ENCODE peak calls at places on chromosomes 3 and 15, in five cellular contexts. O, E, I, M and D are unnamed samples.
A peak's percentile ranks its signal among the peaks of the same experiment; 100 is the strongest.

GRCh38 chr15:55267401-55268053 is 22.1 kb downstream of the RAB27A start:
- DNase-seq in O (peak; percentile 79), E (no peak), I (no peak), M (peak; percentile 43), D (no peak)

GRCh38 chr15:26967719-26968269 is 3.2 kb upstream of the GABRG3 start:
- DNase-seq in O (no peak), E (no peak), I (no peak), M (no peak), D (no peak)

GRCh38 chr15:40235201-40235890 is 3.5 kb upstream of the PAK6 start:
- DNase-seq in O (no peak), E (no peak), I (peak; percentile 63), M (no peak), D (no peak)

GRCh38 chr3:124512881-124513609 is 217.2 kb upstream of the UMPS start:
- DNase-seq in O (no peak), E (no peak), I (no peak), M (no peak), D (peak; percentile 8)

GRCh38 chr3:193211173-193211572 is 29.8 kb upstream of the PLAAT1 start:
- DNase-seq in O (no peak), E (no peak), I (no peak), M (no peak), D (no peak)

GRCh38 chr3:121490161-121490560 is 55.6 kb downstream of the POLQ start:
- DNase-seq in O (no peak), E (no peak), I (no peak), M (no peak), D (no peak)

GRCh38 chr15:70609919-70610318 is 153.4 kb downstream of the UACA start:
- DNase-seq in O (no peak), E (no peak), I (no peak), M (no peak), D (no peak)

GRCh38 chr3:16801698-16802097 is 83.1 kb upstream of the PLCL2 start:
- DNase-seq in O (no peak), E (no peak), I (no peak), M (peak; percentile 84), D (no peak)

GRCh38 chr15:31091531-31091930 is 10.0 kb downstream of the TRPM1 start:
- DNase-seq in O (no peak), E (no peak), I (no peak), M (peak; percentile 59), D (no peak)

GRCh38 chr3:32495085-32495484 is 7.6 kb downstream of the CMTM6 start:
- DNase-seq in O (no peak), E (no peak), I (no peak), M (no peak), D (no peak)

GRCh38 chr15:23440596-23440995 is 6.4 kb downstream of the GOLGA6L2 start:
- DNase-seq in O (no peak), E (no peak), I (no peak), M (no peak), D (no peak)

GRCh38 chr3:30672959-30673358 is 66.6 kb downstream of the TGFBR2 start:
- DNase-seq in O (no peak), E (no peak), I (no peak), M (peak; percentile 56), D (no peak)

GRCh38 chr15:72136170-72137051 is 18.2 kb downstream of the SENP8 start:
- DNase-seq in O (no peak), E (no peak), I (no peak), M (no peak), D (no peak)

GRCh38 chr15:75533945-75534344 is 45.2 kb downstream of the PTPN9 start:
- DNase-seq in O (no peak), E (no peak), I (no peak), M (no peak), D (no peak)

GRCh38 chr15:75530169-75530568 is 48.9 kb downstream of the PTPN9 start:
- DNase-seq in O (no peak), E (no peak), I (no peak), M (no peak), D (no peak)

GRCh38 chr15:75531041-75531450 is 48.1 kb downstream of the PTPN9 start:
- DNase-seq in O (no peak), E (no peak), I (no peak), M (peak; percentile 85), D (no peak)

GRCh38 chr15:75538376-75538775 is 40.7 kb downstream of the PTPN9 start:
- DNase-seq in O (no peak), E (no peak), I (no peak), M (no peak), D (no peak)

DNA sequence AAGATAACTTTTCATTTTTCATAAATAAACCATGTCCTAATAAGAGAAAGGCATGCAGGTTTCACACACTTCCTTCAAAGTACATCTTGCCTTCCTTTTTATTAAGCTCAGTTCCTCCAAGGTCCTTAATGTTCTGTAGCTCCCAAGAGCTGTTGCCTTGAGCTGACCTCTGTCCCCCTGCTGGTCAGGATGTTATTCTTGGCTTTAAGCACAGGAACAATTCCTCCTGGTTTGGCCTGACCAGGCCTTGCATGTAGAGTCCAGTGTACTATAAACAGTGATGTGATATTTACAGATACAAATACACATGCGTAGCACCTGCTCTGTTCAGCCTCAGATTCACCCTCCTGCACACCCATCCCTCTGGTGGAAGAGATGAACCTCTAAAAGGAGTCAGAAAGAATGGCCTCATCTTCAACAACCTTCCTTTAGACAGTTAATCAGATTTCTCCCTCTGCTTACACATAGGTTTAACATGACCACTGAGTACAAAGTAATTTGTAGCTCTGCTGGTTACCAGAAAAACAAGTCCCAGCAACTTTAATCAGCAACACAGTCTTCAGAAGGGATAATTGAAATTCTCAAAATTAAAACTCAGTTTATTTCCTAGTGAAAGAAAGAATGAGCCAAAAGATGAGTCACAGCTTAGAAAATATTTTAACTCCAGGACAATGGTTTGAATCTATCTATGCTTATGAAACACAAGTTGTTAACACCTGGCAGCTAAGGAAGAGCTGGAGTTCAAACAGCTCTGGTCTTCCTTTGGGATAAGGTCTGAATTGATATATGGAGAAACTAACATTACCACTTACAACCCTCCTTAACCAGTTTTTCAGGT is 46.5 kb downstream of the PTPN9 start:
- DNase-seq in O (no peak), E (no peak), I (peak; percentile 82), M (peak; percentile 92), D (peak; percentile 61)
- TF ChIP-seq CTCF in O (peak; percentile 52), E (peak; percentile 41), I (no peak), M (peak; percentile 45), D (peak; percentile 56)

GRCh38 chr3:156628095-156628690 is 46.2 kb upstream of the TIPARP start:
- DNase-seq in O (no peak), E (no peak), I (no peak), M (no peak), D (peak; percentile 39)

GRCh38 chr3:156628836-156629618 is 45.4 kb upstream of the TIPARP start:
- DNase-seq in O (no peak), E (no peak), I (no peak), M (no peak), D (no peak)

GRCh38 chr3:156630773-156631093 is 43.7 kb upstream of the TIPARP start:
- DNase-seq in O (no peak), E (no peak), I (no peak), M (no peak), D (no peak)

GRCh38 chr3:156630081-156630772 is 44.2 kb upstream of the TIPARP start:
- DNase-seq in O (no peak), E (no peak), I (no peak), M (peak; percentile 32), D (peak; percentile 45)

DNA sequence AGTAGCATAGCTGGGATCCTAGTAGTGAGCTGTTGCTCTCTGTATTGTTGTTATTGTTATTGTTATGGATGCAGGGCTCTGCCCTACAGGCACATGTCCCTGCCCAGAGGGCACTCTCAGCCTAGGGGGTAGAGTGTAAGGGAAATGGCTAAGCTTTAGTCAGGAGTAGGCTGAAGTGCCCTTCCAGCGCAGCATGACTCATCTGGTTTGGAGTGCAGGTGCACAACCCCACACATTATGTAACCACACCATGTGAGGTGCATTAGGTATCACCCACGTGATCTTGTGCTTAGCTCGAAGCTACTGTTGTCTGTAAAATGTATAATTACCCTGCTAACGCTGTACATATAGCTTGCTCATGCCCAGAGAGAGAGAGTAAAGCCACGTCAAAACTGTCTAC is 48.3 kb upstream of the TIPARP start:
- DNase-seq in O (peak; percentile 82), E (no peak), I (no peak), M (no peak), D (peak; percentile 79)
- TF ChIP-seq CTCF in O (no peak), E (no peak), I (no peak), M (no peak), D (no peak)

GRCh38 chr3:130854208-130854864 is 39.5 kb upstream of the ATP2C1 start:
- DNase-seq in O (no peak), E (no peak), I (no peak), M (no peak), D (no peak)

GRCh38 chr3:130846181-130846580 is 47.7 kb upstream of the ATP2C1 start:
- DNase-seq in O (no peak), E (no peak), I (no peak), M (no peak), D (no peak)

GRCh38 chr3:130850846-130851245 is 43.0 kb upstream of the ATP2C1 start:
- DNase-seq in O (no peak), E (no peak), I (no peak), M (no peak), D (no peak)

GRCh38 chr3:130849111-130849552 is 44.8 kb upstream of the ATP2C1 start:
- DNase-seq in O (peak; percentile 48), E (peak; percentile 39), I (no peak), M (no peak), D (peak; percentile 77)

DNA sequence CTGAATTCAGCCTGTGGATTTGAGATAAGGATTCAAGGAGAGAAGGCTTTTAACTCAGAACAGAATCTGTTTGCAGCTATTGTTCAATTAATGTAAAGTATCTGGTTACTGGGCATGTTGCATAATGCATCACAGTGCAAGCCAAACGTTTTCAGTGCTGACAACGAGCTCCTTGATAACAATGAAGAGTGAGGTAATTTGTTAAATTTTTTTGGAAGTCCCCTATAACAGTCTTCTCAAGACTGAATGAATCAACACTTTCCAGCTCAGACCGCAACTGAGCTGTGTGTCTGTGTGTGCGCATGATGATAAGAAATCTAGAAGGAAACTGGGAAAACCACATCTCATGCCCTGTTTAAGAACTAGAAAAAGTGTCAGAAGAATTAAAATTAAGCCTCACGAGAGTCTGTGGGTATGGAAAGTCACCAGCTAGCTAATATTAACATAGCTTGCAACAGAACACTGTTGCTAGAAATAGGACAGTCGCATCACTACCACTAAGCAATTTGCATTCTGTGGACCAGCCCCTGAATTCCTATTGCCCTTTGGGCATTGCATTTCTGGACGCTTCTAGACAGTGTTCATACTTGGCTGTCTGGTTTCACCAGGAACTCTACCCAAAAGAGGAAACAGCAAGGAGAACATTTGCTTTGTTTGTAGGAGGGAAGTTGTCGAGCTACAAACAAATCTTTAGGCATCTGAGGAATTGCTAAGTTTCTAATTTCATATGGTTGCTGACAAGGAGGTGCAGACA is 43.7 kb upstream of the ATP2C1 start:
- DNase-seq in O (no peak), E (peak; percentile 84), I (no peak), M (peak; percentile 62), D (peak; percentile 72)
- TF ChIP-seq CTCF in O (no peak), E (no peak), I (no peak), M (no peak), D (no peak)

DNA sequence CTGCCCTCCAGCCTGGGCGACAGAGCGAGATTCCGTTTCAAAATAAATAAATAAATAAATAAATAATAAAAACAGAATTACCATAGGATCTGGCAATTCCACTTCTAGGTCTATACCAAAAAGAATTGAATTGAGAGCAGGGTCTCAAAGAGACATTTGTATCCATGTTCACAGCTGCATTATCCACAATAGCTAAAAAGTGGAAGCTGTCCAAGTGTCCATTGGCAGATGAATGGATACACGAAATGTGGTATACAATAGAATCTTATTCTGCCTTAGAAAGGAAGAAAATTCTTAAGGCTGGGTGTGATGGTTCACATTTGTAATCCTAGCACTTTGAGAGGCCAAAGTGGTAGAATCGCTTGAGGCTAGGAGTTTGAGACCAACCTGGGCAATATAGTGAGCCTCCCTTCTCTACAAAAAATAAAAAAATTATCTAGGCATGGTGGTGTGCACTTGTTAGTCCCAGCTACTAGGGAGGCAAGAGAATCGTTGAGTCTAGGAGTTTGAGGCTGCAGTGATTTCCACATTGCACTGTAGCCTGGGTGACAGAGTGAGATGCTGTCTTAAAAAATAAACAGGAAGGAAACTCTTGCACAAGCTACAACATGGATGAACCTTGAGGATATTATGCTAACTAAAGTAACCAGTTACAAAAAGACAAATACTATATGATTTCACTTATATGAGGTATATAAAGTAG is 24.2 kb downstream of the PFKFB4 start:
- DNase-seq in O (no peak), E (no peak), I (no peak), M (no peak), D (no peak)
- TF ChIP-seq CTCF in O (no peak), E (no peak), I (no peak), M (no peak), D (no peak)